ENCODE peak calls at places on chromosomes 5 and 9, in five cellular contexts. H is heart right ventricle, I is uterus, N is astrocyte, Y is MM.1S. J is an unnamed sample.

GRCh38 chr5:88679638-88680037 is 203.3 kb downstream of the MEF2C start:
- DNase-seq in N (no peak), Y (no peak), I (no peak), H (no peak), J (no peak)

GRCh38 chr5:63043792-63044191 is 465.2 kb downstream of the LRRC70 start:
- DNase-seq in N (no peak), H (no peak), Y (no peak), I (no peak), J (no peak)

GRCh38 chr9:124311283-124311682 is 53.5 kb downstream of the NEK6 start:
- DNase-seq in Y (no peak), H (no peak), N (no peak), I (no peak), J (no peak)

GRCh38 chr9:17776735-17777134 is 197.9 kb downstream of the SH3GL2 start:
- DNase-seq in N (no peak), Y (no peak), H (peak; percentile 48), I (peak; percentile 18), J (no peak)

GRCh38 chr5:167916706-167917105 is 374.7 kb upstream of the WWC1 start:
- DNase-seq in I (no peak), N (peak; percentile 85), Y (peak; percentile 9), H (peak; percentile 16), J (no peak)

GRCh38 chr5:68086857-68087256 is 128.7 kb upstream of the PIK3R1 start:
- DNase-seq in Y (no peak), I (peak; percentile 38), H (peak; percentile 32), N (peak; percentile 93), J (no peak)

GRCh38 chr5:427415-428087 is 15.4 kb upstream of the EXOC3 start:
- DNase-seq in H (no peak), Y (no peak), I (no peak), N (no peak), J (no peak)

GRCh38 chr5:173278172-173278571 is 43.2 kb upstream of the NKX2-5 start:
- DNase-seq in I (no peak), Y (no peak), N (no peak), H (peak; percentile 83), J (no peak)

GRCh38 chr5:173774212-173774850 is 113.8 kb upstream of the CPEB4 start:
- DNase-seq in H (peak; percentile 64), N (no peak), I (no peak), Y (no peak), J (no peak)

GRCh38 chr9:87678650-87679355 is 47.1 kb upstream of the CTSL start:
- DNase-seq in I (peak; percentile 75), Y (peak; percentile 39), H (peak; percentile 67), N (peak; percentile 42), J (peak; percentile 32)

GRCh38 chr5:168159425-168159824 is 132.0 kb upstream of the WWC1 start:
- DNase-seq in I (no peak), N (no peak), H (no peak), Y (peak; percentile 24), J (no peak)

GRCh38 chr5:134585966-134586365 is 46.7 kb downstream of the SAR1B start:
- DNase-seq in I (no peak), N (no peak), H (no peak), Y (no peak), J (no peak)

GRCh38 chr5:120545007-120545406 is 80.9 kb downstream of the PRR16 start:
- DNase-seq in Y (no peak), N (no peak), H (no peak), I (no peak), J (no peak)

GRCh38 chr5:172438304-172438652 is 16.0 kb downstream of the SH3PXD2B start:
- DNase-seq in N (no peak), H (no peak), Y (no peak), I (no peak), J (no peak)

GRCh38 chr5:138944527-138945322 is 69.6 kb upstream of the LRRTM2 start:
- DNase-seq in N (peak; percentile 58), I (no peak), Y (no peak), H (no peak), J (peak; percentile 37)

GRCh38 chr5:143456952-143457547 is 53.6 kb upstream of the NR3C1 start:
- DNase-seq in H (no peak), Y (no peak), I (no peak), N (peak; percentile 45), J (no peak)

GRCh38 chr5:158013939-158014338 is 155.0 kb upstream of the CLINT1 start:
- DNase-seq in Y (peak; percentile 20), I (no peak), N (peak; percentile 42), H (peak; percentile 32), J (no peak)

GRCh38 chr9:83431470-83432060 is 106.6 kb downstream of the FRMD3 start:
- DNase-seq in H (no peak), I (peak; percentile 56), Y (peak; percentile 14), N (no peak), J (no peak)

GRCh38 chr5:130937046-130937445 is 228.0 kb downstream of the HINT1 start:
- DNase-seq in N (no peak), H (no peak), Y (no peak), I (no peak), J (no peak)

GRCh38 chr5:148535190-148535589 is 119.1 kb downstream of the HTR4 start:
- DNase-seq in H (no peak), N (no peak), Y (no peak), I (no peak), J (no peak)

GRCh38 chr9:137550241-137550621 is at the start of gene PNPLA7:
- DNase-seq in I (peak; percentile 87), N (peak; percentile 35), H (peak; percentile 92), Y (peak; percentile 70), J (peak; percentile 55)

GRCh38 chr5:97764700-97765099 is 581.7 kb upstream of the RIOK2 start:
- DNase-seq in I (no peak), Y (no peak), H (no peak), N (peak; percentile 66), J (peak; percentile 60)

GRCh38 chr5:134226441-134227192 is 744 bp upstream of the PPP2CA start:
- DNase-seq in I (peak; percentile 37), Y (peak; percentile 90), H (peak; percentile 32), N (no peak), J (peak; percentile 18)

GRCh38 chr5:167723254-167723871 is 568.1 kb upstream of the WWC1 start:
- DNase-seq in H (peak; percentile 68), I (peak; percentile 36), N (peak; percentile 64), Y (peak; percentile 80), J (peak; percentile 92)

DNA sequence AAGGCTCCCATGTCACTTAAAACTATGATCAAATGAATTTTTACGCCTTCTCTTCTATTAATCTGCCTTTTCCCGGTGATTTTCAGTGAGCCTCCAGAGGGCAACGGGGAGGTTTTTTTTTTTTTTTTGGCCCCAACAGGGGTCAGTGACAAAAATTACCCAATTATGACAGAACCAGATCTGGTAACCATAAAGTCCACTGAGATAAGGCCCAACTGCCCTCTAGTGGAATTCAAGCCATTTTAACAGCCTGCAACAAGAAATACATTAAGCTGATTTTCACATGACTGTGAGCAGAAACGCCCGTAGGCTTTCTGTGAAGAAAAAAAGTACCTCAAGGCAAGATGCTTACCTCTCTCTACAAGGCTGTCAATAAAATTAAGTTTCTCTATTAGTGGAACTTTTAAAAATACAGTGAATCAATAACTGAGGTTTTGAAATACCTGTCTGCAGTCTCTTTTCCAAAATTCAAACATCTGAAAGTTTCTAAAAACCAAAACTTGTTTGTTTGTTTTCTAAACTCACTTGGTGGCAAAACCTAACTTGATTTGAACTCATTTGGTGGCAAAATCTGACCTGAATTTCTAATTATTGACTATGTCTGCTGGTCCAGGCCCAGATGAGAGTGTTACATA is 49.7 kb upstream of the FST start:
- DNase-seq in H (no peak), Y (no peak), N (peak; percentile 36), I (no peak), J (peak; percentile 77)
- TF ChIP-seq CTCF in H (peak; percentile 58), Y (peak; percentile 40), N (peak; percentile 63), I (peak; percentile 29), J (peak; percentile 85)

DNA sequence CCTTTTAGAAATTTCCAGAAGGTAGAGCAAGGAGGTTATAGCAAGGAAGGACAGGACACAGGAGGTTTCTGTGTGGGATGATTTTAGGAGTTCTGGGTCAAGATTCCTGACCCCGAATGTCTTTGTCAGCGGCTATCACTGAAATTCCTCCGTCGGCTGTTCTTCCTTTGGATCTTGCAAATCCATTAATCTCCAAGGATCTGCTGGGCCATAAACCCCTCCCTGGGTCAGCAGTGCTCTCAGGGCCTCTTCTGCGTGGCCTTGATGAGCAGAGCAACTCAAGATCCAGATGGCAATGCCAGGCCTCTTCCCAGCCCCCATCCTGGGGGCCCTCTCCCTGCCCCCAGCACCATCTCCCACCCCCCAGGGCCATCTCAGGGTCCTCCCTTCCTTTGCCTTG is 16.3 kb upstream of the COL27A1 start:
- DNase-seq in H (no peak), I (no peak), N (no peak), Y (no peak), J (no peak)
- H3K27ac ChIP-seq in H (no peak overlapping the region), I (no peak overlapping the region), N (no peak overlapping the region), Y (no peak overlapping the region), J (no peak overlapping the region)

GRCh38 chr5:132260051-132260450 is 2.6 kb downstream of the PDLIM4 start:
- DNase-seq in I (peak; percentile 49), N (peak; percentile 76), H (peak; percentile 4), Y (no peak), J (peak; percentile 52)

GRCh38 chr5:132257131-132258101 is at the start of gene PDLIM4:
- DNase-seq in N (peak; percentile 25), Y (no peak), H (peak; percentile 27), I (peak; percentile 78), J (no peak)

GRCh38 chr5:132258102-132259060 is 885 bp downstream of the PDLIM4 start:
- DNase-seq in I (peak; percentile 68), Y (no peak), N (peak; percentile 50), H (peak; percentile 13), J (peak; percentile 47)

GRCh38 chr5:132260714-132261615 is 3.5 kb downstream of the PDLIM4 start:
- DNase-seq in Y (no peak), I (peak; percentile 87), H (peak; percentile 74), N (peak; percentile 96), J (no peak)

GRCh38 chr5:132259061-132259851 is 1.8 kb downstream of the PDLIM4 start:
- DNase-seq in Y (no peak), I (peak; percentile 79), H (peak; percentile 39), N (peak; percentile 91), J (peak; percentile 77)
- TF ChIP-seq CTCF in Y (no peak), I (no peak), H (no peak), N (no peak), J (no peak)

DNA sequence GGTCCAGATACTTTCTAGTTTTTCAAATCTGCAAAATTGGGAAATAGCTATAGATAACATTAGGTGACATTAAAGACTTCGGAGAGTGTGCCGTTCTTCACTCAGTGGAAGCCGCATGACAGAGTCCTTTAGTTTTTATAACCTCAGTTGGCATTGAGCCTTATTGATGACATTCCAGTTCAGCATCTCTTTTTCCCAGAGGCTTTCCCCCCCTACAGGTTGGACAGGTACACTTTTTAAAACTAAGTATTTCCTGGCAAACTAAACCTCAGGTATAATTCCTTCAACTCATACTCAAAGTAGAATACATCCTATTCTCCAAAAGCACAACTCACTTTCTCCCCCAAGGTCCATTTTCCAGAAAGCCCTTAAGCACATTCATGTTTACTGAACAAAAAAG is 58.7 kb downstream of the SLC46A2 start:
- DNase-seq in N (no peak), H (no peak), I (no peak), Y (no peak), J (no peak)
- H3K27ac ChIP-seq in N (no peak overlapping the region), H (peak overlapping the region; percentile 33), I (no peak overlapping the region), Y (no peak overlapping the region), J (no peak overlapping the region)

GRCh38 chr5:114898602-114899001 is 271.1 kb downstream of the TRIM36 start:
- DNase-seq in N (no peak), I (no peak), Y (no peak), H (no peak), J (no peak)
- TF ChIP-seq CTCF in N (no peak), I (no peak), Y (no peak), H (no peak), J (no peak)